ENCODE peak calls at places on chromosome 7, in eight cellular contexts. One of them, this sample, is unnamed.

GRCh38 chr7:87059525-87060287 is at the start of gene ELAPOR2:
- DNase-seq in psoas muscle: peak; percentile 82
- DNase-seq in AG09309: no peak
- DNase-seq in heart left ventricle: peak; percentile 83
- DNase-seq in AG04450: no peak
- DNase-seq in ascending aorta: peak; percentile 87
- DNase-seq in tibial nerve: peak; percentile 38
- DNase-seq in OCI-LY7: peak; percentile 87
- DNase-seq in this sample: no peak

GRCh38 chr7:114700267-114700666 is 221.6 kb upstream of the MDFIC start:
- DNase-seq in ascending aorta: no peak
- DNase-seq in OCI-LY7: no peak
- DNase-seq in AG04450: no peak
- DNase-seq in AG09309: no peak
- DNase-seq in tibial nerve: no peak
- DNase-seq in psoas muscle: no peak
- DNase-seq in heart left ventricle: no peak
- DNase-seq in this sample: no peak

GRCh38 chr7:44969049-44969700 is 9.6 kb downstream of the MYO1G start:
- DNase-seq in tibial nerve: no peak
- DNase-seq in heart left ventricle: no peak
- DNase-seq in psoas muscle: no peak
- DNase-seq in ascending aorta: peak; percentile 40
- DNase-seq in AG04450: no peak
- DNase-seq in OCI-LY7: no peak
- DNase-seq in AG09309: no peak
- DNase-seq in this sample: no peak

GRCh38 chr7:29337628-29338116 is 143.1 kb downstream of the CHN2 start:
- DNase-seq in AG09309: no peak
- DNase-seq in OCI-LY7: no peak
- DNase-seq in tibial nerve: no peak
- DNase-seq in ascending aorta: no peak
- DNase-seq in AG04450: no peak
- DNase-seq in psoas muscle: no peak
- DNase-seq in heart left ventricle: no peak
- DNase-seq in this sample: no peak

GRCh38 chr7:107982918-107983389 is 20.0 kb downstream of the LAMB1 start:
- DNase-seq in heart left ventricle: no peak
- DNase-seq in OCI-LY7: no peak
- DNase-seq in tibial nerve: no peak
- DNase-seq in psoas muscle: no peak
- DNase-seq in AG04450: no peak
- DNase-seq in AG09309: no peak
- DNase-seq in ascending aorta: no peak
- DNase-seq in this sample: no peak

GRCh38 chr7:36605261-36605660 is 119.0 kb downstream of the AOAH start:
- DNase-seq in heart left ventricle: no peak
- DNase-seq in ascending aorta: no peak
- DNase-seq in psoas muscle: no peak
- DNase-seq in tibial nerve: no peak
- DNase-seq in AG09309: no peak
- DNase-seq in OCI-LY7: no peak
- DNase-seq in AG04450: no peak
- DNase-seq in this sample: peak; percentile 35

GRCh38 chr7:74438327-74438726 is 15.4 kb upstream of the GTF2IRD1 start:
- DNase-seq in psoas muscle: no peak
- DNase-seq in OCI-LY7: no peak
- DNase-seq in heart left ventricle: no peak
- DNase-seq in AG04450: no peak
- DNase-seq in tibial nerve: no peak
- DNase-seq in AG09309: no peak
- DNase-seq in ascending aorta: no peak
- DNase-seq in this sample: no peak

GRCh38 chr7:150322114-150322832 is 882 bp upstream of the LRRC61 start:
- DNase-seq in ascending aorta: no peak
- DNase-seq in heart left ventricle: no peak
- DNase-seq in OCI-LY7: no peak
- DNase-seq in AG09309: no peak
- DNase-seq in psoas muscle: no peak
- DNase-seq in AG04450: no peak
- DNase-seq in tibial nerve: no peak
- DNase-seq in this sample: no peak

GRCh38 chr7:44382459-44383300 is 57.3 kb upstream of the CAMK2B start:
- DNase-seq in AG04450: no peak
- DNase-seq in heart left ventricle: no peak
- DNase-seq in OCI-LY7: no peak
- DNase-seq in psoas muscle: no peak
- DNase-seq in tibial nerve: no peak
- DNase-seq in ascending aorta: no peak
- DNase-seq in AG09309: no peak
- DNase-seq in this sample: no peak

GRCh38 chr7:38862666-38863065 is 46.3 kb downstream of the VPS41 start:
- DNase-seq in heart left ventricle: no peak
- DNase-seq in psoas muscle: no peak
- DNase-seq in AG04450: no peak
- DNase-seq in OCI-LY7: no peak
- DNase-seq in AG09309: no peak
- DNase-seq in tibial nerve: no peak
- DNase-seq in ascending aorta: no peak
- DNase-seq in this sample: no peak

GRCh38 chr7:2757361-2757903 is 69.4 kb downstream of the AMZ1 start:
- DNase-seq in psoas muscle: peak; percentile 79
- DNase-seq in heart left ventricle: no peak
- DNase-seq in AG09309: no peak
- DNase-seq in ascending aorta: peak; percentile 87
- DNase-seq in tibial nerve: no peak
- DNase-seq in OCI-LY7: no peak
- DNase-seq in AG04450: no peak
- DNase-seq in this sample: peak; percentile 94

GRCh38 chr7:117790251-117790650 is 83.0 kb downstream of the CTTNBP2 start:
- DNase-seq in AG09309: no peak
- DNase-seq in psoas muscle: no peak
- DNase-seq in tibial nerve: no peak
- DNase-seq in heart left ventricle: no peak
- DNase-seq in OCI-LY7: no peak
- DNase-seq in AG04450: no peak
- DNase-seq in ascending aorta: no peak
- DNase-seq in this sample: no peak

GRCh38 chr7:143514995-143515735 is 37.5 kb downstream of the TAS2R41 start:
- DNase-seq in heart left ventricle: no peak
- DNase-seq in OCI-LY7: no peak
- DNase-seq in AG04450: no peak
- DNase-seq in AG09309: no peak
- DNase-seq in ascending aorta: no peak
- DNase-seq in psoas muscle: peak; percentile 30
- DNase-seq in tibial nerve: peak; percentile 62
- DNase-seq in this sample: no peak

DNA sequence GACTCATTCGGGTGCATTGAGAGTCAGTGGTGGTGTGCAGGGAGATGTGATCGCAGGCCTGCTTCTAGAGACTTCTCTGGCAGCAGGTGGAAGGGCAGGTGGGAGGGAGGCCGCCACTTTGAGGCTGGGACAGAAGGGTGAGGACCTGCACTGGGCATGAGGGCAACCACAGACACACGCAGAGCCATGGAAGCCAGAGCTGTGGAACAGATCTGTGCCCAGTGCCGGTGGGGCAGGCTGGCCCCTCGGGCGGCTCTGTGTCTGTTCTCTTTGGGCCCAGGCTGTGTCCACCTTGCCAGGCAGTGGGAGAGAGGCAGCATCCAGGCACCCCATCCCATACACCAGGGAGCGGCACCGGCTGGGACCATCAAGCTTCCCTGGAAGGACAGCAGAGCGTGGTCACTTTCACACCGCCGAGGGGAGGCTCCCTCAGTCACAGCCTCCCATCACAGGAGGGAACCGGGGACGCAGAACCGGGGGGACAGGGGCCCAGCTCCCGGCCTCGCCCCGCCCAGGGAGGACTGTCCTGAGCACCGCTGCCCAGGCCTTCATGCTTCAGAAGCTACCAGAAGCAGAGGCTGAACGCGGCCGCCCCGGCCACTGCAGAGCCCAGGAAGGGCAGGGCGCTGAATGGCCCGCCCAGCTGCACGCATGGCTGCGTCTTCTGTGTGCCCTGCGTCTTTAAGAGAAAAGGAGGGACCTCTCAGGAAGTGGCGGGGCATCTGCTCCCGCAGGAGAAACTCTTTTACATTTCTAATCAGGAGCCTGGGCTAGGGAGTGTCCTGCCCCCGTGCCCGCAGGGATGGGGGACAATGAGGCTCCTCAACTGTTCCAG is 32.1 kb downstream of the EN2 start:
- DNase-seq in heart left ventricle: no peak
- DNase-seq in ascending aorta: peak; percentile 61
- DNase-seq in psoas muscle: no peak
- DNase-seq in tibial nerve: no peak
- DNase-seq in OCI-LY7: no peak
- DNase-seq in AG09309: no peak
- DNase-seq in AG04450: no peak
- DNase-seq in this sample: no peak
- H3K4me3 ChIP-seq in heart left ventricle: peak overlapping the region; percentile 39
- H3K4me3 ChIP-seq in ascending aorta: peak overlapping the region; percentile 31
- H3K4me3 ChIP-seq in psoas muscle: peak overlapping the region; percentile 52
- H3K4me3 ChIP-seq in tibial nerve: peak overlapping the region; percentile 22
- H3K4me3 ChIP-seq in OCI-LY7: no peak overlapping the region
- H3K4me3 ChIP-seq in AG09309: peak overlapping the region; percentile 43
- H3K4me3 ChIP-seq in AG04450: no peak overlapping the region
- H3K4me3 ChIP-seq in this sample: no peak overlapping the region

GRCh38 chr7:132112111-132112510 is 464.2 kb downstream of the PLXNA4 start:
- DNase-seq in psoas muscle: no peak
- DNase-seq in heart left ventricle: no peak
- DNase-seq in AG04450: no peak
- DNase-seq in tibial nerve: no peak
- DNase-seq in AG09309: no peak
- DNase-seq in ascending aorta: peak; percentile 49
- DNase-seq in OCI-LY7: no peak
- DNase-seq in this sample: no peak

GRCh38 chr7:132115758-132116157 is 460.5 kb downstream of the PLXNA4 start:
- DNase-seq in AG09309: no peak
- DNase-seq in ascending aorta: no peak
- DNase-seq in tibial nerve: no peak
- DNase-seq in OCI-LY7: no peak
- DNase-seq in psoas muscle: no peak
- DNase-seq in AG04450: no peak
- DNase-seq in heart left ventricle: no peak
- DNase-seq in this sample: no peak

GRCh38 chr7:132112632-132113031 is 463.6 kb downstream of the PLXNA4 start:
- DNase-seq in AG09309: no peak
- DNase-seq in OCI-LY7: no peak
- DNase-seq in AG04450: no peak
- DNase-seq in heart left ventricle: no peak
- DNase-seq in ascending aorta: peak; percentile 19
- DNase-seq in tibial nerve: no peak
- DNase-seq in psoas muscle: no peak
- DNase-seq in this sample: no peak

GRCh38 chr7:132115028-132115427 is 461.2 kb downstream of the PLXNA4 start:
- DNase-seq in tibial nerve: no peak
- DNase-seq in psoas muscle: no peak
- DNase-seq in ascending aorta: no peak
- DNase-seq in OCI-LY7: no peak
- DNase-seq in heart left ventricle: no peak
- DNase-seq in AG04450: no peak
- DNase-seq in AG09309: no peak
- DNase-seq in this sample: no peak

GRCh38 chr7:132113536-132114409 is 462.5 kb downstream of the PLXNA4 start:
- DNase-seq in psoas muscle: no peak
- DNase-seq in AG09309: no peak
- DNase-seq in heart left ventricle: no peak
- DNase-seq in AG04450: no peak
- DNase-seq in tibial nerve: no peak
- DNase-seq in OCI-LY7: no peak
- DNase-seq in ascending aorta: peak; percentile 48
- DNase-seq in this sample: peak; percentile 66
- TF ChIP-seq CTCF in psoas muscle: no peak
- TF ChIP-seq CTCF in AG09309: no peak
- TF ChIP-seq CTCF in heart left ventricle: no peak
- TF ChIP-seq CTCF in AG04450: no peak
- TF ChIP-seq CTCF in tibial nerve: no peak
- TF ChIP-seq CTCF in OCI-LY7: no peak
- TF ChIP-seq CTCF in ascending aorta: no peak
- TF ChIP-seq CTCF in this sample: peak; percentile 60

DNA sequence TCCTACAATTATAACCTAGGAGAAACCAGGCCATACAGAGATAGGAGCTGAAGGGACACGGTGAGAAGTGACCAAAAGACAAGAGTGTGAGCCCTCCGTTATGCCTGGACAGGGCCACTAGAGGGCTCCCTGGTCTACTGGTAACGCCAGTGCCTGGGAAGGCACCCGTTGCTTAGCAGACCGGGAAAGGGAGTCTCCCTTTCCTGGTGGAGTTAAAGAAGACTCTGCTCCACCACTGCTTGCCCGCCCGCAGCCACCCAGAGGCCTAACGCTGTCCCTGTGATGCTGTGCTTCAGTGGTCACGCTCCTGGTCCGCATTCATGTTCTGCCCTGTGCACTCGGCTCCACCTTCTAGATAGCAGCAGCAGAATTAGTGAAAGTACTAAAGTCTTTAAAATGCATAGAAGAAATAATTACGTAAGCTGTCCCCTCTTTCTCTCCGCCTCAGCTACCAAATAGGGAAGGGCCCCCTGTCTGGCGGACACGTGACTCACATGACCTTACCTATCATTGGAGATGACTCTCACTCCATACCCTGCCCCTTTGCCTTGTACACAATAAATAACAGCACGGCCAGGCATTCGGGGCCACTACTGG is 34.8 kb downstream of the GRID2IP start:
- DNase-seq in tibial nerve: peak; percentile 84
- DNase-seq in OCI-LY7: peak; percentile 78
- DNase-seq in ascending aorta: peak; percentile 89
- DNase-seq in psoas muscle: peak; percentile 81
- DNase-seq in AG09309: peak; percentile 52
- DNase-seq in AG04450: peak; percentile 55
- DNase-seq in heart left ventricle: peak; percentile 81
- DNase-seq in this sample: peak; percentile 37
- H3K4me3 ChIP-seq in tibial nerve: no peak overlapping the region
- H3K4me3 ChIP-seq in OCI-LY7: peak overlapping the region; percentile 24
- H3K4me3 ChIP-seq in ascending aorta: peak overlapping the region; percentile 23
- H3K4me3 ChIP-seq in psoas muscle: peak overlapping the region; percentile 49
- H3K4me3 ChIP-seq in AG09309: no peak overlapping the region
- H3K4me3 ChIP-seq in AG04450: no peak overlapping the region
- H3K4me3 ChIP-seq in heart left ventricle: peak overlapping the region; percentile 16
- H3K4me3 ChIP-seq in this sample: peak overlapping the region; percentile 1

GRCh38 chr7:146172112-146172511 is 55.5 kb downstream of the CNTNAP2 start:
- DNase-seq in AG09309: no peak
- DNase-seq in psoas muscle: no peak
- DNase-seq in OCI-LY7: peak; percentile 5
- DNase-seq in ascending aorta: no peak
- DNase-seq in tibial nerve: no peak
- DNase-seq in heart left ventricle: no peak
- DNase-seq in AG04450: no peak
- DNase-seq in this sample: no peak

GRCh38 chr7:146176790-146177189 is 60.2 kb downstream of the CNTNAP2 start:
- DNase-seq in psoas muscle: no peak
- DNase-seq in OCI-LY7: no peak
- DNase-seq in ascending aorta: no peak
- DNase-seq in AG04450: no peak
- DNase-seq in AG09309: no peak
- DNase-seq in tibial nerve: no peak
- DNase-seq in heart left ventricle: no peak
- DNase-seq in this sample: no peak

DNA sequence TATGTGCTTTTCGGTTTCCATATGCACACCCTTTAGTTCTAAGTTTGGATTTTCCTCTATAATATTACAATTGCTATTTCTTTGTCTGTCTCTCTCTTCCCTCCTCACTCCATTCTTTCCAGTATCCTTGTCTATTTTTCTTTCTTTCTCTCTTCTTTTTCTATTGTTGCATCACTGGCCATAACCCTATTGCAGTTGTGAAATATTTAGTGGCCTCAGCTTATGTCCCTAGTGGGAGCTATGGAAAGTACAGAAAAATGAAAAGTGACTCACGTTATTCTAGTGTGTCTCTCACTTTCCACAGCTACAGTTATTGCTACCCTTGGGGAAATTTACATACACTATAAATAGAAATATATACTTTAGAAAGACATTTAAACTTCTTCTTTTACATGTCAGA is 59.1 kb downstream of the CNTNAP2 start:
- DNase-seq in heart left ventricle: no peak
- DNase-seq in OCI-LY7: no peak
- DNase-seq in AG04450: no peak
- DNase-seq in psoas muscle: no peak
- DNase-seq in ascending aorta: no peak
- DNase-seq in tibial nerve: no peak
- DNase-seq in AG09309: no peak
- DNase-seq in this sample: no peak
- TF ChIP-seq CTCF in heart left ventricle: no peak
- TF ChIP-seq CTCF in OCI-LY7: peak; percentile 23
- TF ChIP-seq CTCF in AG04450: no peak
- TF ChIP-seq CTCF in psoas muscle: no peak
- TF ChIP-seq CTCF in ascending aorta: no peak
- TF ChIP-seq CTCF in tibial nerve: no peak
- TF ChIP-seq CTCF in AG09309: peak; percentile 16
- TF ChIP-seq CTCF in this sample: no peak

This sample was measured in retinal pigment epithelial cell.